ENCODE peak calls at places on chromosome 2, in eight cellular contexts. One of them, this sample, is unnamed.

GRCh38 chr2:222794585-222795579 is 66.0 kb upstream of the ACSL3 start:
- DNase-seq in adrenal gland: no peak
- DNase-seq in M059J: no peak
- DNase-seq in thoracic aorta: no peak
- DNase-seq in IMR-90: no peak
- DNase-seq in cardiac muscle cell: no peak
- DNase-seq in putamen: no peak
- DNase-seq in activated naive CD8-positive, alpha-beta T cell treated with anti-CD3 and anti-CD28 coated beads, Interleukin-2, amount 50 U/mL, for 16 hours: no peak
- DNase-seq in this sample: no peak

GRCh38 chr2:56741601-56742102 is 557.9 kb downstream of the CCDC85A start:
- DNase-seq in adrenal gland: no peak
- DNase-seq in M059J: peak; percentile 96
- DNase-seq in thoracic aorta: no peak
- DNase-seq in IMR-90: peak; percentile 71
- DNase-seq in cardiac muscle cell: peak; percentile 5
- DNase-seq in putamen: no peak
- DNase-seq in activated naive CD8-positive, alpha-beta T cell treated with anti-CD3 and anti-CD28 coated beads, Interleukin-2, amount 50 U/mL, for 16 hours: no peak
- DNase-seq in this sample: no peak

GRCh38 chr2:88281302-88282217 is 111.4 kb downstream of the THNSL2 start:
- DNase-seq in adrenal gland: no peak
- DNase-seq in M059J: no peak
- DNase-seq in thoracic aorta: no peak
- DNase-seq in IMR-90: no peak
- DNase-seq in cardiac muscle cell: no peak
- DNase-seq in putamen: peak; percentile 57
- DNase-seq in activated naive CD8-positive, alpha-beta T cell treated with anti-CD3 and anti-CD28 coated beads, Interleukin-2, amount 50 U/mL, for 16 hours: no peak
- DNase-seq in this sample: peak; percentile 26

GRCh38 chr2:105328281-105329196 is 996 bp downstream of the TGFBRAP1 start:
- DNase-seq in adrenal gland: no peak
- DNase-seq in M059J: peak; percentile 26
- DNase-seq in thoracic aorta: no peak
- DNase-seq in IMR-90: peak; percentile 50
- DNase-seq in cardiac muscle cell: no peak
- DNase-seq in putamen: peak; percentile 17
- DNase-seq in activated naive CD8-positive, alpha-beta T cell treated with anti-CD3 and anti-CD28 coated beads, Interleukin-2, amount 50 U/mL, for 16 hours: no peak
- DNase-seq in this sample: peak; percentile 29

GRCh38 chr2:85433511-85434089 is 15.1 kb downstream of the SH2D6 start:
- DNase-seq in adrenal gland: no peak
- DNase-seq in M059J: peak; percentile 92
- DNase-seq in thoracic aorta: no peak
- DNase-seq in IMR-90: peak; percentile 96
- DNase-seq in cardiac muscle cell: no peak
- DNase-seq in putamen: peak; percentile 94
- DNase-seq in activated naive CD8-positive, alpha-beta T cell treated with anti-CD3 and anti-CD28 coated beads, Interleukin-2, amount 50 U/mL, for 16 hours: no peak
- DNase-seq in this sample: peak; percentile 90

GRCh38 chr2:229297284-229297683 is 26.2 kb upstream of the PID1 start:
- DNase-seq in adrenal gland: no peak
- DNase-seq in M059J: peak; percentile 26
- DNase-seq in thoracic aorta: no peak
- DNase-seq in IMR-90: no peak
- DNase-seq in cardiac muscle cell: no peak
- DNase-seq in putamen: no peak
- DNase-seq in activated naive CD8-positive, alpha-beta T cell treated with anti-CD3 and anti-CD28 coated beads, Interleukin-2, amount 50 U/mL, for 16 hours: no peak
- DNase-seq in this sample: no peak

GRCh38 chr2:129722306-129723020 is 257.0 kb upstream of the RAB6C start:
- DNase-seq in adrenal gland: no peak
- DNase-seq in M059J: no peak
- DNase-seq in thoracic aorta: no peak
- DNase-seq in IMR-90: no peak
- DNase-seq in cardiac muscle cell: no peak
- DNase-seq in putamen: no peak
- DNase-seq in activated naive CD8-positive, alpha-beta T cell treated with anti-CD3 and anti-CD28 coated beads, Interleukin-2, amount 50 U/mL, for 16 hours: no peak
- DNase-seq in this sample: no peak

GRCh38 chr2:239943571-239943970 is 81.6 kb downstream of the NDUFA10 start:
- DNase-seq in adrenal gland: no peak
- DNase-seq in M059J: no peak
- DNase-seq in thoracic aorta: no peak
- DNase-seq in IMR-90: no peak
- DNase-seq in cardiac muscle cell: no peak
- DNase-seq in putamen: no peak
- DNase-seq in activated naive CD8-positive, alpha-beta T cell treated with anti-CD3 and anti-CD28 coated beads, Interleukin-2, amount 50 U/mL, for 16 hours: no peak
- DNase-seq in this sample: no peak

GRCh38 chr2:46696966-46697829 is 217.8 kb downstream of the TMEM247 start:
- DNase-seq in adrenal gland: no peak
- DNase-seq in M059J: no peak
- DNase-seq in thoracic aorta: no peak
- DNase-seq in IMR-90: no peak
- DNase-seq in cardiac muscle cell: no peak
- DNase-seq in putamen: no peak
- DNase-seq in activated naive CD8-positive, alpha-beta T cell treated with anti-CD3 and anti-CD28 coated beads, Interleukin-2, amount 50 U/mL, for 16 hours: no peak
- DNase-seq in this sample: no peak

GRCh38 chr2:164620873-164621760 is at the start of gene GRB14:
- DNase-seq in adrenal gland: peak; percentile 34
- DNase-seq in M059J: peak; percentile 28
- DNase-seq in thoracic aorta: no peak
- DNase-seq in IMR-90: no peak
- DNase-seq in cardiac muscle cell: peak; percentile 66
- DNase-seq in putamen: no peak
- DNase-seq in activated naive CD8-positive, alpha-beta T cell treated with anti-CD3 and anti-CD28 coated beads, Interleukin-2, amount 50 U/mL, for 16 hours: no peak
- DNase-seq in this sample: no peak